ENCODE peak calls at places on chromosomes 5 and 9, in seven cellular contexts. One of them, this sample, is unnamed.

GRCh38 chr9:112286906-112287305 is 46.5 kb downstream of the PTBP3 start:
- DNase-seq in GM23248: no peak
- DNase-seq in PC-3: no peak
- DNase-seq in IMR-90: no peak
- DNase-seq in HepG2: no peak
- DNase-seq in neuronal stem cell: no peak
- DNase-seq in neural progenitor cell: no peak
- DNase-seq in this sample: no peak

GRCh38 chr5:27242258-27242626 is 203.9 kb upstream of the CDH9 start:
- DNase-seq in GM23248: peak
- DNase-seq in PC-3: no peak
- DNase-seq in IMR-90: no peak
- DNase-seq in HepG2: no peak
- DNase-seq in neuronal stem cell: no peak
- DNase-seq in neural progenitor cell: no peak
- DNase-seq in this sample: no peak

GRCh38 chr9:68877219-68877618 is 136.7 kb downstream of the PRKACG start:
- DNase-seq in GM23248: no peak
- DNase-seq in PC-3: no peak
- DNase-seq in IMR-90: no peak
- DNase-seq in HepG2: no peak
- DNase-seq in neuronal stem cell: no peak
- DNase-seq in neural progenitor cell: no peak
- DNase-seq in this sample: no peak

GRCh38 chr9:128027166-128027539 is 40.0 kb downstream of the NAIF1 start:
- DNase-seq in GM23248: peak
- DNase-seq in PC-3: no peak
- DNase-seq in IMR-90: no peak
- DNase-seq in HepG2: no peak
- DNase-seq in neuronal stem cell: no peak
- DNase-seq in neural progenitor cell: no peak
- DNase-seq in this sample: no peak

GRCh38 chr5:157989296-157989695 is 130.4 kb upstream of the CLINT1 start:
- DNase-seq in GM23248: no peak
- DNase-seq in PC-3: no peak
- DNase-seq in IMR-90: no peak
- DNase-seq in HepG2: no peak
- DNase-seq in neuronal stem cell: no peak
- DNase-seq in neural progenitor cell: no peak
- DNase-seq in this sample: peak

GRCh38 chr9:23492126-23493002 is 333.7 kb downstream of the ELAVL2 start:
- DNase-seq in GM23248: peak
- DNase-seq in PC-3: peak
- DNase-seq in IMR-90: peak
- DNase-seq in HepG2: peak
- DNase-seq in neuronal stem cell: peak
- DNase-seq in neural progenitor cell: peak
- DNase-seq in this sample: peak

GRCh38 chr5:150672237-150672883 is 11.3 kb downstream of the MYOZ3 start:
- DNase-seq in GM23248: peak
- DNase-seq in PC-3: peak
- DNase-seq in IMR-90: no peak
- DNase-seq in HepG2: no peak
- DNase-seq in neuronal stem cell: no peak
- DNase-seq in neural progenitor cell: peak
- DNase-seq in this sample: no peak

GRCh38 chr5:173963867-173964429 is 25.0 kb upstream of the C5orf47 start:
- DNase-seq in GM23248: no peak
- DNase-seq in PC-3: peak
- DNase-seq in IMR-90: no peak
- DNase-seq in HepG2: no peak
- DNase-seq in neuronal stem cell: no peak
- DNase-seq in neural progenitor cell: peak
- DNase-seq in this sample: peak

GRCh38 chr9:14433841-14434511 is 120.0 kb upstream of the NFIB start:
- DNase-seq in GM23248: peak
- DNase-seq in PC-3: peak
- DNase-seq in IMR-90: peak
- DNase-seq in HepG2: peak
- DNase-seq in neuronal stem cell: no peak
- DNase-seq in neural progenitor cell: no peak
- DNase-seq in this sample: peak

GRCh38 chr9:24899463-24899862 is 353.8 kb upstream of the IZUMO3 start:
- DNase-seq in GM23248: no peak
- DNase-seq in PC-3: no peak
- DNase-seq in IMR-90: no peak
- DNase-seq in HepG2: no peak
- DNase-seq in neuronal stem cell: no peak
- DNase-seq in neural progenitor cell: no peak
- DNase-seq in this sample: no peak

GRCh38 chr9:115400801-115401200 is 282.8 kb upstream of the TNC start:
- DNase-seq in GM23248: peak
- DNase-seq in PC-3: no peak
- DNase-seq in IMR-90: peak
- DNase-seq in HepG2: no peak
- DNase-seq in neuronal stem cell: no peak
- DNase-seq in neural progenitor cell: no peak
- DNase-seq in this sample: peak

GRCh38 chr5:168165221-168165965 is 126.1 kb upstream of the WWC1 start:
- DNase-seq in GM23248: no peak
- DNase-seq in PC-3: no peak
- DNase-seq in IMR-90: no peak
- DNase-seq in HepG2: no peak
- DNase-seq in neuronal stem cell: no peak
- DNase-seq in neural progenitor cell: peak
- DNase-seq in this sample: no peak

GRCh38 chr5:122480146-122480545 is 168.1 kb downstream of the SNCAIP start:
- DNase-seq in GM23248: no peak
- DNase-seq in PC-3: peak
- DNase-seq in IMR-90: no peak
- DNase-seq in HepG2: no peak
- DNase-seq in neuronal stem cell: no peak
- DNase-seq in neural progenitor cell: no peak
- DNase-seq in this sample: no peak

GRCh38 chr5:108720416-108720815 is 27.3 kb upstream of the FER start:
- DNase-seq in GM23248: peak
- DNase-seq in PC-3: peak
- DNase-seq in IMR-90: peak
- DNase-seq in HepG2: no peak
- DNase-seq in neuronal stem cell: no peak
- DNase-seq in neural progenitor cell: no peak
- DNase-seq in this sample: peak

GRCh38 chr5:178818094-178818493 is 41.7 kb upstream of the ZNF354B start:
- DNase-seq in GM23248: no peak
- DNase-seq in PC-3: no peak
- DNase-seq in IMR-90: no peak
- DNase-seq in HepG2: no peak
- DNase-seq in neuronal stem cell: no peak
- DNase-seq in neural progenitor cell: no peak
- DNase-seq in this sample: no peak

GRCh38 chr9:12775963-12776774 is 1.3 kb downstream of the LURAP1L start:
- DNase-seq in GM23248: peak
- DNase-seq in PC-3: peak
- DNase-seq in IMR-90: peak
- DNase-seq in HepG2: peak
- DNase-seq in neuronal stem cell: peak
- DNase-seq in neural progenitor cell: peak
- DNase-seq in this sample: peak

GRCh38 chr9:111662851-111663823 is 1.7 kb downstream of the GNG10 start:
- DNase-seq in GM23248: no peak
- DNase-seq in PC-3: no peak
- DNase-seq in IMR-90: no peak
- DNase-seq in HepG2: no peak
- DNase-seq in neuronal stem cell: no peak
- DNase-seq in neural progenitor cell: peak
- DNase-seq in this sample: no peak

GRCh38 chr9:124452841-124453585 is 2.8 kb downstream of the ADGRD2 start:
- DNase-seq in GM23248: no peak
- DNase-seq in PC-3: no peak
- DNase-seq in IMR-90: no peak
- DNase-seq in HepG2: no peak
- DNase-seq in neuronal stem cell: no peak
- DNase-seq in neural progenitor cell: no peak
- DNase-seq in this sample: no peak

GRCh38 chr9:124450241-124450924 is at the start of gene ADGRD2:
- DNase-seq in GM23248: peak
- DNase-seq in PC-3: peak
- DNase-seq in IMR-90: peak
- DNase-seq in HepG2: no peak
- DNase-seq in neuronal stem cell: peak
- DNase-seq in neural progenitor cell: peak
- DNase-seq in this sample: peak

GRCh38 chr9:124452326-124452725 is 2.1 kb downstream of the ADGRD2 start:
- DNase-seq in GM23248: no peak
- DNase-seq in PC-3: no peak
- DNase-seq in IMR-90: no peak
- DNase-seq in HepG2: no peak
- DNase-seq in neuronal stem cell: no peak
- DNase-seq in neural progenitor cell: no peak
- DNase-seq in this sample: no peak

GRCh38 chr9:124449381-124450151 is 685 bp upstream of the ADGRD2 start:
- DNase-seq in GM23248: no peak
- DNase-seq in PC-3: no peak
- DNase-seq in IMR-90: no peak
- DNase-seq in HepG2: no peak
- DNase-seq in neuronal stem cell: no peak
- DNase-seq in neural progenitor cell: no peak
- DNase-seq in this sample: no peak

DNA sequence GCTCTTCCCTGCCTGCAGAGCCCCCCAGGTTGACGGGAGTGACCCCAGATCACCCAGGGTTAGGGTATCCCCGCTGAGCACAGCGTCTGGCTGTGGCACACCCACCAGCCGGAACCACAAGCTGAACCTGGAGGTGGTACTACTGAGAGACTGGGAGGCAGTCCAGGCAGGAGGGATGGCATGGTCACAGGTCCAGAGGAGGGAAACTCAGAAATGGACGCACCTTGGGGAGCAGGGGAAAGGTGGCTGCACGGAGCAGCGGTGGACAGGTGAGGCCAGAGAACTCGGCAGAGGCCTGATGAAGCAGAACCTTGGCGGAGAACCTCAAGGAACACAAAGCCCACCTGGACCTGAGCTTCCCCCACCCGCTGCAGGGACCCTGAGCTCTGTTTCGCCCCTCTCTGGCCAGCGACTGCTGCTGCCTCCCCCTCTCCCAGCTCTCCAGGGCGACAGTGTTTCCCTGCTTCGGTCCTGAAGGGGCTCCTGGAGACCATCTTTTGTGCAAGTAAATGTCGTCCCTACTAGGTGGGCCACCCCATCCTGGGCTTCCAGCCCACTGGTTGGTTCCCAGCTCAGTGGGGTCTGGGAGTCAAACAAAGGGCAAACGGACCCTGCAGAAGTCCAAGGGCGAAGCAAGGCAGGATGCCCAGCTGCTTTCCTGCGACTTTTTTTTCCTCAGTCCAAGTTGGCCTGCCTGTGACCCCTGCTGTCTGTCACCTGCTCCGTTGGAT is 845 bp downstream of the ADGRD2 start:
- DNase-seq in GM23248: no peak
- DNase-seq in PC-3: no peak
- DNase-seq in IMR-90: no peak
- DNase-seq in HepG2: no peak
- DNase-seq in neuronal stem cell: no peak
- DNase-seq in neural progenitor cell: no peak
- DNase-seq in this sample: no peak
- H2AFZ ChIP-seq in GM23248: no peak
- H2AFZ ChIP-seq in PC-3: no peak
- H2AFZ ChIP-seq in IMR-90: peak
- H2AFZ ChIP-seq in HepG2: no peak
- H2AFZ ChIP-seq in neuronal stem cell: peak
- H2AFZ ChIP-seq in neural progenitor cell: peak
- H2AFZ ChIP-seq in this sample: peak

GRCh38 chr5:44361626-44362002 is 27.6 kb downstream of the FGF10 start:
- DNase-seq in GM23248: no peak
- DNase-seq in PC-3: no peak
- DNase-seq in IMR-90: no peak
- DNase-seq in HepG2: no peak
- DNase-seq in neuronal stem cell: no peak
- DNase-seq in neural progenitor cell: no peak
- DNase-seq in this sample: no peak
- H3K9ac ChIP-seq in GM23248: no peak
- H3K9ac ChIP-seq in PC-3: no peak
- H3K9ac ChIP-seq in IMR-90: no peak
- H3K9ac ChIP-seq in HepG2: no peak
- H3K9ac ChIP-seq in neuronal stem cell: no peak
- H3K9ac ChIP-seq in neural progenitor cell: no peak
- H3K9ac ChIP-seq in this sample: no peak

GRCh38 chr5:36724429-36725332 is 118.3 kb downstream of the SLC1A3 start:
- DNase-seq in GM23248: no peak
- DNase-seq in PC-3: peak
- DNase-seq in IMR-90: no peak
- DNase-seq in HepG2: no peak
- DNase-seq in neuronal stem cell: no peak
- DNase-seq in neural progenitor cell: no peak
- DNase-seq in this sample: no peak
- H2AFZ ChIP-seq in GM23248: no peak
- H2AFZ ChIP-seq in PC-3: no peak
- H2AFZ ChIP-seq in IMR-90: no peak
- H2AFZ ChIP-seq in HepG2: no peak
- H2AFZ ChIP-seq in neuronal stem cell: peak
- H2AFZ ChIP-seq in neural progenitor cell: no peak
- H2AFZ ChIP-seq in this sample: no peak

GRCh38 chr5:141628175-141628788 is 8.4 kb downstream of the HDAC3 start:
- DNase-seq in GM23248: no peak
- DNase-seq in PC-3: no peak
- DNase-seq in IMR-90: peak
- DNase-seq in HepG2: no peak
- DNase-seq in neuronal stem cell: no peak
- DNase-seq in neural progenitor cell: no peak
- DNase-seq in this sample: no peak

GRCh38 chr5:141618030-141618803 is 583 bp downstream of the DIAPH1 start:
- DNase-seq in GM23248: peak
- DNase-seq in PC-3: peak
- DNase-seq in IMR-90: peak
- DNase-seq in HepG2: peak
- DNase-seq in neuronal stem cell: peak
- DNase-seq in neural progenitor cell: peak
- DNase-seq in this sample: no peak

GRCh38 chr5:141618804-141619554 is at the start of gene DIAPH1:
- DNase-seq in GM23248: peak
- DNase-seq in PC-3: peak
- DNase-seq in IMR-90: peak
- DNase-seq in HepG2: peak
- DNase-seq in neuronal stem cell: peak
- DNase-seq in neural progenitor cell: peak
- DNase-seq in this sample: peak

GRCh38 chr5:141623621-141624020 is 4.8 kb upstream of the DIAPH1 start:
- DNase-seq in GM23248: no peak
- DNase-seq in PC-3: no peak
- DNase-seq in IMR-90: no peak
- DNase-seq in HepG2: no peak
- DNase-seq in neuronal stem cell: no peak
- DNase-seq in neural progenitor cell: no peak
- DNase-seq in this sample: no peak

DNA sequence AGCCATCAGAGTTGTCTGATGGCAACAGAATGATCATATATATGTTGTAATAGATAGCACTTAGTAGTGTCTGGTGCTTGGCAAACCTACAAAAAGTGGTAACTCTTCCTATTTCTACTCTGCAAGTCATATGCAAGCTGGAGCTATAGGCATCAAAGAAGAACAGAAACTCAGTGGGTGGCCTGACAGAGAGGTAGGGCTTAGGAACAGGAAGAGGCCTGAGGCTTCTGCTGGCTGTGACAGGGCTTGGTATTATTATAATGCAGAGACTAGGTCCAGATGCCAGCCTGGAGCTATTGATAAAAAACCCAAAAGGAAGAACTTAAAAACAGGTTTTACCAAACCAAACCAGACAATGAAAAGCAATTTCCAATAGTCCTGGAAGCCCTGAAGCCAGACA is 4.4 kb upstream of the DIAPH1 start:
- DNase-seq in GM23248: no peak
- DNase-seq in PC-3: no peak
- DNase-seq in IMR-90: no peak
- DNase-seq in HepG2: no peak
- DNase-seq in neuronal stem cell: no peak
- DNase-seq in neural progenitor cell: peak
- DNase-seq in this sample: no peak
- H3K9ac ChIP-seq in GM23248: no peak
- H3K9ac ChIP-seq in PC-3: no peak
- H3K9ac ChIP-seq in IMR-90: no peak
- H3K9ac ChIP-seq in HepG2: no peak
- H3K9ac ChIP-seq in neuronal stem cell: no peak
- H3K9ac ChIP-seq in neural progenitor cell: no peak
- H3K9ac ChIP-seq in this sample: no peak

This sample was measured in astrocyte.